ENCODE peak calls at places on chromosomes 13 and 19, in six cellular contexts. D is hepatic stellate cell, T is immature natural killer cell, M is head of caudate nucleus, O is ovary, V is T-cell. F is an unnamed sample.

GRCh38 chr13:20192470-20193141 is at the start of gene GJB2:
- DNase-seq in D (no peak), T (no peak), M (no peak), O (no peak), V (no peak), F (no peak)

GRCh38 chr19:13032837-13033236 is 37.6 kb downstream of the NFIX start:
- DNase-seq in D (no peak), T (no peak), M (no peak), O (no peak), V (no peak), F (no peak)

GRCh38 chr19:10430505-10431253 is 10.3 kb downstream of the PDE4A start:
- DNase-seq in D (peak; percentile 86), T (peak; percentile 58), M (no peak), O (no peak), V (no peak), F (no peak)

GRCh38 chr13:95677564-95678386 is 836 bp downstream of the DNAJC3 start:
- DNase-seq in D (peak; percentile 19), T (no peak), M (no peak), O (no peak), V (no peak), F (no peak)

GRCh38 chr13:50358221-50358620 is 343.0 kb downstream of the KCNRG start:
- DNase-seq in D (no peak), T (no peak), M (no peak), O (no peak), V (no peak), F (no peak)

GRCh38 chr13:73825143-73825542 is 309.1 kb downstream of the KLF12 start:
- DNase-seq in D (no peak), T (no peak), M (no peak), O (no peak), V (no peak), F (no peak)

GRCh38 chr13:83449666-83450395 is 432.4 kb downstream of the SLITRK1 start:
- DNase-seq in D (no peak), T (no peak), M (no peak), O (no peak), V (no peak), F (no peak)

GRCh38 chr19:43486412-43486811 is 18.1 kb downstream of the PHLDB3 start:
- DNase-seq in D (no peak), T (no peak), M (no peak), O (no peak), V (no peak), F (no peak)

GRCh38 chr13:41411536-41411935 is 45.8 kb upstream of the RGCC start:
- DNase-seq in D (peak; percentile 29), T (no peak), M (peak; percentile 77), O (no peak), V (peak; percentile 9), F (peak; percentile 21)

GRCh38 chr19:14000691-14001365 is 5.3 kb downstream of the RFX1 start:
- DNase-seq in D (no peak), T (no peak), M (no peak), O (no peak), V (no peak), F (no peak)

GRCh38 chr13:31160857-31161582 is 684 bp downstream of the HSPH1 start:
- DNase-seq in D (peak; percentile 72), T (peak; percentile 61), M (peak; percentile 91), O (peak; percentile 51), V (peak; percentile 38), F (peak; percentile 45)

GRCh38 chr19:3121396-3121795 is 14.4 kb upstream of the GNA15 start:
- DNase-seq in D (no peak), T (no peak), M (no peak), O (no peak), V (no peak), F (no peak)

GRCh38 chr13:103876571-103876970 is 810.4 kb upstream of the SLC10A2 start:
- DNase-seq in D (no peak), T (no peak), M (no peak), O (no peak), V (no peak), F (no peak)

GRCh38 chr19:749811-750210 is 1.1 kb upstream of the MISP start:
- DNase-seq in D (no peak), T (no peak), M (no peak), O (no peak), V (no peak), F (no peak)

GRCh38 chr19:20244356-20244755 is 77.3 kb downstream of the ZNF486 start:
- DNase-seq in D (no peak), T (peak; percentile 49), M (no peak), O (no peak), V (no peak), F (no peak)

GRCh38 chr13:44437356-44438233 is 64.0 kb downstream of the SERP2 start:
- DNase-seq in D (no peak), T (peak; percentile 66), M (no peak), O (no peak), V (no peak), F (no peak)

GRCh38 chr19:10884273-10884672 is 12.9 kb downstream of the CARM1 start:
- DNase-seq in D (peak; percentile 81), T (no peak), M (no peak), O (no peak), V (no peak), F (no peak)

GRCh38 chr13:45194081-45194939 is 6.5 kb downstream of the KCTD4 start:
- DNase-seq in D (no peak), T (no peak), M (peak; percentile 95), O (peak; percentile 53), V (no peak), F (no peak)

GRCh38 chr19:52967772-52968171 is 5.1 kb upstream of the ZNF816 start:
- DNase-seq in D (no peak), T (no peak), M (no peak), O (no peak), V (no peak), F (no peak)

GRCh38 chr13:42073683-42074082 is 25.2 kb downstream of the DGKH start:
- DNase-seq in D (no peak), T (no peak), M (no peak), O (no peak), V (no peak), F (no peak)

GRCh38 chr19:39409886-39410619 is 2.4 kb upstream of the PLEKHG2 start:
- DNase-seq in D (peak; percentile 69), T (peak; percentile 89), M (peak; percentile 61), O (peak; percentile 89), V (peak; percentile 62), F (peak; percentile 71)

GRCh38 chr13:114145256-114145655 is 12.8 kb upstream of the RASA3 start:
- DNase-seq in D (no peak), T (no peak), M (no peak), O (no peak), V (no peak), F (no peak)

GRCh38 chr13:113792236-113792770 is 33.3 kb downstream of the TMEM255B start:
- DNase-seq in D (no peak), T (no peak), M (no peak), O (no peak), V (no peak), F (no peak)

GRCh38 chr19:45477713-45478453 is 10.1 kb downstream of the FOSB start:
- DNase-seq in D (no peak), T (no peak), M (no peak), O (no peak), V (no peak), F (no peak)

GRCh38 chr13:100533588-100534041 is 55.0 kb downstream of the GGACT start:
- DNase-seq in D (no peak), T (no peak), M (peak; percentile 28), O (no peak), V (no peak), F (no peak)

GRCh38 chr19:10699650-10700335 is 1.4 kb upstream of the QTRT1 start:
- DNase-seq in D (peak; percentile 64), T (peak; percentile 64), M (peak; percentile 77), O (no peak), V (peak; percentile 45), F (peak; percentile 49)